ENCODE peak calls at places on chromosomes 2 and 18, in four cellular contexts. I is progenitor cell of endocrine pancreas; Y is CD4-positive, alpha-beta T cell; G is endothelial cell. C is an unnamed sample.

GRCh38 chr2:161237397-161238263 is 70.6 kb upstream of the PSMD14 start:
- DNase-seq in Y (no peak), I (peak; percentile 18), G (peak; percentile 45), C (no peak)

GRCh38 chr2:12539771-12540170 is 177.0 kb upstream of the TRIB2 start:
- DNase-seq in I (no peak), Y (no peak), G (no peak), C (no peak)

GRCh38 chr2:226140594-226140993 is 659.0 kb downstream of the IRS1 start:
- DNase-seq in Y (no peak), G (no peak), I (no peak), C (no peak)

GRCh38 chr2:98769784-98770183 is 38.9 kb upstream of the MGAT4A start:
- DNase-seq in Y (no peak), G (no peak), I (no peak), C (no peak)

GRCh38 chr18:34023471-34023870 is 201.2 kb downstream of the NOL4 start:
- DNase-seq in Y (no peak), G (no peak), I (no peak), C (no peak)

GRCh38 chr18:52333860-52334259 is 6.1 kb upstream of the DCC start:
- DNase-seq in I (no peak), G (no peak), Y (no peak), C (no peak)

GRCh38 chr2:127424598-127425379 is 6.6 kb downstream of the PROC start:
- DNase-seq in I (no peak), Y (no peak), G (no peak), C (no peak)

GRCh38 chr2:49255325-49256023 is 101.2 kb upstream of the FSHR start:
- DNase-seq in Y (no peak), I (no peak), G (no peak), C (no peak)

GRCh38 chr18:31687016-31687415 is 2.6 kb upstream of the B4GALT6 start:
- DNase-seq in I (no peak), Y (no peak), G (no peak), C (no peak)

GRCh38 chr2:150125708-150126107 is 361.8 kb downstream of the RND3 start:
- DNase-seq in G (no peak), I (no peak), Y (no peak), C (no peak)

GRCh38 chr2:98835831-98836385 is 100.1 kb downstream of the CRACDL start:
- DNase-seq in Y (peak; percentile 38), G (no peak), I (no peak), C (no peak)

GRCh38 chr2:120684225-120684624 is 51.4 kb upstream of the GLI2 start:
- DNase-seq in I (no peak), Y (no peak), G (no peak), C (no peak)

GRCh38 chr2:236574424-236575145 is 5.0 kb downstream of the ACKR3 start:
- DNase-seq in Y (no peak), G (no peak), I (no peak), C (no peak)

GRCh38 chr2:148720501-148720998 is 76.0 kb downstream of the EPC2 start:
- DNase-seq in Y (no peak), I (no peak), G (no peak), C (no peak)

GRCh38 chr18:42233908-42234307 is 278.9 kb downstream of the PIK3C3 start:
- DNase-seq in G (no peak), I (no peak), Y (no peak), C (no peak)

GRCh38 chr2:128774320-128775063 is 455.8 kb upstream of the HS6ST1 start:
- DNase-seq in I (no peak), Y (no peak), G (no peak), C (no peak)

GRCh38 chr2:39059366-39059952 is 61.4 kb downstream of the SOS1 start:
- DNase-seq in Y (no peak), G (no peak), I (no peak), C (no peak)

GRCh38 chr2:233764264-233764663 is 4.2 kb downstream of the UGT1A1 start:
- DNase-seq in Y (no peak), I (no peak), G (no peak), C (no peak)

GRCh38 chr2:186303091-186303490 is 183.0 kb upstream of the ZC3H15 start:
- DNase-seq in I (no peak), Y (no peak), G (no peak), C (no peak)

GRCh38 chr2:167355796-167356195 is 467.5 kb downstream of the XIRP2 start:
- DNase-seq in G (no peak), Y (no peak), I (no peak), C (no peak)
- TF ChIP-seq CTCF in G (no peak), Y (no peak), I (no peak), C (no peak)

GRCh38 chr2:239396881-239397681 is 3.7 kb downstream of the HDAC4 start:
- DNase-seq in Y (peak; percentile 20), I (no peak), G (no peak), C (no peak)
- TF ChIP-seq CTCF in Y (peak; percentile 64), I (peak; percentile 28), G (no peak), C (no peak)

GRCh38 chr2:240566203-240567136 is 1.8 kb upstream of the RNPEPL1 start:
- DNase-seq in G (peak; percentile 84), Y (peak; percentile 89), I (peak; percentile 73), C (peak; percentile 85)

GRCh38 chr2:240564191-240564570 is 4.0 kb downstream of the DUSP28 start:
- DNase-seq in Y (no peak), G (no peak), I (no peak), C (no peak)

GRCh38 chr2:240567137-240567871 is 980 bp upstream of the RNPEPL1 start:
- DNase-seq in G (peak; percentile 3), I (no peak), Y (no peak), C (no peak)

GRCh38 chr2:240565267-240566202 is 2.7 kb upstream of the RNPEPL1 start:
- DNase-seq in G (peak; percentile 8), Y (peak; percentile 86), I (no peak), C (peak; percentile 76)

DNA sequence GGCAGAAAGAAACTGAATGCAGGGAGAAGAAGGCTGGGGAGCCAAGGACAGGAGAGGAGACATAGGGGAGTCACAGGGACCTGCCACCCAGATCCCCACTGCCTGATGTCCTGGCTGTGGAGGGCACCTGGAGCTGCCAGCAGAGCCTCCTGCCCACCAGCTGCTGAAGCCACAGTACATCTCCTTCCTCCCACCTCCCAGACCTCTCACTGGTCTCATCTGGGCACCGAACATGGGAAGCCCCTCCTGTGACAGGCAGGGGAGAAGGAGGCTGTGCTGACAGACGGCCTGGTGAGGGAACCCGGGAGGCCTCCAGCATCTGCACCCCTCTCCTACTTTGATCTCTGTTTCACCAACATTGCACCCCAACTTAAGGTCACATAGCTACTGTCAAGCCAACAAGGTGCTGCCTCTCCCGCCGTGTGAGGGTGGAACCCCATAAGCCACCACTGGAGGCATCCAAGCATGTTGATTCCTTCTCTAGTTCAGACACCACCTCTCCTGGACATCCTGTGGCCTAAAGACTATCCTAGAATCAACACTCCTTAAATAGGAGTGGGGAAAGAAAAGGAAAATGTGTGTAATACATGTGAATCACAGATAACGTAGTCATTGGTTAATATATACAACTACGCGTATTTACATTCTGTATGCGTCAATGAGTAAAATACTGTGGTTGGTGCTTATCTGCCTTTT is 3.6 kb upstream of the RNPEPL1 start:
- DNase-seq in I (no peak), Y (no peak), G (no peak), C (no peak)
- TF ChIP-seq CTCF in I (no peak), Y (peak; percentile 21), G (no peak), C (no peak)

GRCh38 chr2:20449501-20450200 is 2.8 kb downstream of the RHOB start:
- DNase-seq in Y (no peak), G (no peak), I (no peak), C (no peak)
- TF ChIP-seq CTCF in Y (no peak), G (no peak), I (no peak), C (no peak)